ENCODE peak calls at places on chromosomes 13 and 19, in five cellular contexts. One of them, this sample, is unnamed.

GRCh38 chr13:43021926-43022670 is 1.3 kb upstream of the DNAJC15 start:
- DNase-seq in stomach: no peak
- DNase-seq in trophoblast cell: peak; percentile 84
- DNase-seq in epithelial cell of proximal tubule: no peak
- DNase-seq in upper lobe of right lung: no peak
- DNase-seq in this sample: no peak

GRCh38 chr19:7772752-7773291 is 9.8 kb downstream of the CLEC4M start:
- DNase-seq in epithelial cell of proximal tubule: no peak
- DNase-seq in upper lobe of right lung: no peak
- DNase-seq in trophoblast cell: peak; percentile 78
- DNase-seq in stomach: no peak
- DNase-seq in this sample: no peak

GRCh38 chr19:51339313-51339686 is 2.6 kb downstream of the VSIG10L start:
- DNase-seq in upper lobe of right lung: no peak
- DNase-seq in stomach: no peak
- DNase-seq in trophoblast cell: no peak
- DNase-seq in epithelial cell of proximal tubule: no peak
- DNase-seq in this sample: no peak

GRCh38 chr19:1624458-1624857 is 19.2 kb upstream of the UQCR11 start:
- DNase-seq in trophoblast cell: peak; percentile 79
- DNase-seq in epithelial cell of proximal tubule: no peak
- DNase-seq in stomach: peak; percentile 55
- DNase-seq in upper lobe of right lung: no peak
- DNase-seq in this sample: peak; percentile 78

GRCh38 chr13:80083516-80084085 is 257.3 kb downstream of the SPRY2 start:
- DNase-seq in upper lobe of right lung: no peak
- DNase-seq in epithelial cell of proximal tubule: no peak
- DNase-seq in trophoblast cell: no peak
- DNase-seq in stomach: no peak
- DNase-seq in this sample: no peak

GRCh38 chr13:49627831-49628652 is at the start of gene ARL11:
- DNase-seq in upper lobe of right lung: peak; percentile 85
- DNase-seq in epithelial cell of proximal tubule: no peak
- DNase-seq in stomach: peak; percentile 56
- DNase-seq in trophoblast cell: peak; percentile 91
- DNase-seq in this sample: peak; percentile 76

GRCh38 chr19:38624822-38625221 is 5.8 kb downstream of the EIF3K start:
- DNase-seq in trophoblast cell: no peak
- DNase-seq in upper lobe of right lung: no peak
- DNase-seq in epithelial cell of proximal tubule: no peak
- DNase-seq in stomach: no peak
- DNase-seq in this sample: no peak

GRCh38 chr13:99892189-99892588 is 79.4 kb downstream of the ZIC5 start:
- DNase-seq in stomach: no peak
- DNase-seq in epithelial cell of proximal tubule: no peak
- DNase-seq in upper lobe of right lung: no peak
- DNase-seq in trophoblast cell: no peak
- DNase-seq in this sample: no peak

GRCh38 chr19:49145485-49146407 is 9.4 kb downstream of the HRC start:
- DNase-seq in epithelial cell of proximal tubule: no peak
- DNase-seq in upper lobe of right lung: peak; percentile 88
- DNase-seq in stomach: peak; percentile 87
- DNase-seq in trophoblast cell: peak; percentile 80
- DNase-seq in this sample: peak; percentile 83

GRCh38 chr13:72953391-72953960 is 105.3 kb upstream of the KLF5 start:
- DNase-seq in stomach: peak; percentile 79
- DNase-seq in upper lobe of right lung: peak; percentile 80
- DNase-seq in epithelial cell of proximal tubule: no peak
- DNase-seq in trophoblast cell: peak; percentile 99
- DNase-seq in this sample: no peak

GRCh38 chr19:30911491-30911890 is 437.7 kb downstream of the TSHZ3 start:
- DNase-seq in trophoblast cell: no peak
- DNase-seq in stomach: no peak
- DNase-seq in upper lobe of right lung: no peak
- DNase-seq in epithelial cell of proximal tubule: no peak
- DNase-seq in this sample: no peak

GRCh38 chr13:114152285-114152645 is 19.8 kb upstream of the RASA3 start:
- DNase-seq in upper lobe of right lung: peak; percentile 32
- DNase-seq in trophoblast cell: no peak
- DNase-seq in epithelial cell of proximal tubule: no peak
- DNase-seq in stomach: no peak
- DNase-seq in this sample: no peak

GRCh38 chr13:106513608-106514007 is 21.9 kb downstream of the EFNB2 start:
- DNase-seq in stomach: no peak
- DNase-seq in upper lobe of right lung: no peak
- DNase-seq in epithelial cell of proximal tubule: no peak
- DNase-seq in trophoblast cell: no peak
- DNase-seq in this sample: no peak

GRCh38 chr19:5093297-5093858 is 124.5 kb downstream of the KDM4B start:
- DNase-seq in upper lobe of right lung: no peak
- DNase-seq in stomach: peak; percentile 36
- DNase-seq in epithelial cell of proximal tubule: no peak
- DNase-seq in trophoblast cell: peak; percentile 76
- DNase-seq in this sample: no peak

GRCh38 chr13:63208811-63209210 is 1793.2 kb upstream of the PCDH20 start:
- DNase-seq in trophoblast cell: no peak
- DNase-seq in epithelial cell of proximal tubule: no peak
- DNase-seq in stomach: no peak
- DNase-seq in upper lobe of right lung: no peak
- DNase-seq in this sample: no peak

GRCh38 chr13:80726895-80727294 is 386.0 kb upstream of the SPRY2 start:
- DNase-seq in epithelial cell of proximal tubule: no peak
- DNase-seq in upper lobe of right lung: no peak
- DNase-seq in stomach: no peak
- DNase-seq in trophoblast cell: no peak
- DNase-seq in this sample: no peak

GRCh38 chr13:111658150-111659100 is 338.0 kb downstream of the TEX29 start:
- DNase-seq in upper lobe of right lung: no peak
- DNase-seq in trophoblast cell: no peak
- DNase-seq in epithelial cell of proximal tubule: no peak
- DNase-seq in stomach: no peak
- DNase-seq in this sample: no peak

GRCh38 chr19:53558404-53558803 is 20.5 kb downstream of the ZNF331 start:
- DNase-seq in trophoblast cell: no peak
- DNase-seq in stomach: no peak
- DNase-seq in upper lobe of right lung: no peak
- DNase-seq in epithelial cell of proximal tubule: no peak
- DNase-seq in this sample: no peak

GRCh38 chr13:36163809-36164308 is 32.7 kb upstream of the DCLK1 start:
- DNase-seq in epithelial cell of proximal tubule: peak; percentile 59
- DNase-seq in stomach: peak; percentile 45
- DNase-seq in trophoblast cell: no peak
- DNase-seq in upper lobe of right lung: peak; percentile 87
- DNase-seq in this sample: peak; percentile 79

GRCh38 chr13:80030491-80030890 is 310.4 kb downstream of the SPRY2 start:
- DNase-seq in epithelial cell of proximal tubule: no peak
- DNase-seq in trophoblast cell: no peak
- DNase-seq in stomach: no peak
- DNase-seq in upper lobe of right lung: peak; percentile 69
- DNase-seq in this sample: no peak

GRCh38 chr19:11496391-11497163 is 9.1 kb downstream of the ZNF653 start:
- DNase-seq in epithelial cell of proximal tubule: peak; percentile 16
- DNase-seq in stomach: peak; percentile 76
- DNase-seq in trophoblast cell: peak; percentile 95
- DNase-seq in upper lobe of right lung: peak; percentile 82
- DNase-seq in this sample: peak; percentile 88

GRCh38 chr19:19661675-19662251 is 1.7 kb downstream of the ATP13A1 start:
- DNase-seq in stomach: no peak
- DNase-seq in epithelial cell of proximal tubule: no peak
- DNase-seq in upper lobe of right lung: no peak
- DNase-seq in trophoblast cell: peak; percentile 7
- DNase-seq in this sample: peak; percentile 53

GRCh38 chr13:73325351-73326214 is 266.8 kb downstream of the KLF5 start:
- DNase-seq in stomach: no peak
- DNase-seq in trophoblast cell: peak; percentile 10
- DNase-seq in upper lobe of right lung: no peak
- DNase-seq in epithelial cell of proximal tubule: peak; percentile 53
- DNase-seq in this sample: no peak

GRCh38 chr19:13154911-13155471 is 4.8 kb downstream of the IER2 start:
- DNase-seq in trophoblast cell: peak; percentile 96
- DNase-seq in stomach: peak; percentile 92
- DNase-seq in upper lobe of right lung: peak; percentile 94
- DNase-seq in epithelial cell of proximal tubule: no peak
- DNase-seq in this sample: peak; percentile 90

GRCh38 chr13:110944121-110944967 is 29.5 kb upstream of the ANKRD10 start:
- DNase-seq in upper lobe of right lung: no peak
- DNase-seq in stomach: peak; percentile 32
- DNase-seq in epithelial cell of proximal tubule: no peak
- DNase-seq in trophoblast cell: peak; percentile 77
- DNase-seq in this sample: no peak

GRCh38 chr19:51001495-51001894 is at the start of gene KLK8:
- DNase-seq in epithelial cell of proximal tubule: no peak
- DNase-seq in stomach: no peak
- DNase-seq in trophoblast cell: no peak
- DNase-seq in upper lobe of right lung: no peak
- DNase-seq in this sample: no peak

GRCh38 chr19:3224346-3225325 is at the start of gene CELF5:
- DNase-seq in stomach: peak; percentile 61
- DNase-seq in trophoblast cell: peak; percentile 42
- DNase-seq in epithelial cell of proximal tubule: no peak
- DNase-seq in upper lobe of right lung: peak; percentile 73
- DNase-seq in this sample: no peak

GRCh38 chr13:106566682-106567420 is 1.1 kb downstream of the ARGLU1 start:
- DNase-seq in trophoblast cell: peak; percentile 65
- DNase-seq in upper lobe of right lung: peak; percentile 81
- DNase-seq in stomach: peak; percentile 63
- DNase-seq in epithelial cell of proximal tubule: no peak
- DNase-seq in this sample: peak; percentile 75

GRCh38 chr19:11949201-11949600 is 15.6 kb upstream of the ZNF763 start:
- DNase-seq in epithelial cell of proximal tubule: no peak
- DNase-seq in stomach: no peak
- DNase-seq in upper lobe of right lung: no peak
- DNase-seq in trophoblast cell: no peak
- DNase-seq in this sample: no peak

GRCh38 chr19:6766357-6767080 is 716 bp downstream of the SH2D3A start:
- DNase-seq in stomach: no peak
- DNase-seq in trophoblast cell: peak; percentile 58
- DNase-seq in epithelial cell of proximal tubule: no peak
- DNase-seq in upper lobe of right lung: no peak
- DNase-seq in this sample: no peak
- H3K4me3 ChIP-seq in stomach: peak overlapping the region; percentile 58
- H3K4me3 ChIP-seq in trophoblast cell: peak overlapping the region; percentile 80
- H3K4me3 ChIP-seq in epithelial cell of proximal tubule: peak overlapping the region; percentile 69
- H3K4me3 ChIP-seq in upper lobe of right lung: peak overlapping the region; percentile 54
- H3K4me3 ChIP-seq in this sample: no peak overlapping the region

GRCh38 chr13:109785892-109786450 is 412 bp downstream of the IRS2 start:
- DNase-seq in epithelial cell of proximal tubule: no peak
- DNase-seq in trophoblast cell: peak; percentile 32
- DNase-seq in upper lobe of right lung: no peak
- DNase-seq in stomach: no peak
- DNase-seq in this sample: no peak
- H3K4me3 ChIP-seq in epithelial cell of proximal tubule: peak overlapping the region; percentile 75
- H3K4me3 ChIP-seq in trophoblast cell: peak overlapping the region; percentile 80
- H3K4me3 ChIP-seq in upper lobe of right lung: peak overlapping the region; percentile 69
- H3K4me3 ChIP-seq in stomach: peak overlapping the region; percentile 77
- H3K4me3 ChIP-seq in this sample: peak overlapping the region; percentile 62

GRCh38 chr19:58261600-58261967 is 17.2 kb upstream of the ZNF8 start:
- DNase-seq in epithelial cell of proximal tubule: no peak
- DNase-seq in trophoblast cell: no peak
- DNase-seq in upper lobe of right lung: no peak
- DNase-seq in stomach: no peak
- DNase-seq in this sample: no peak

GRCh38 chr19:58265100-58265499 is 13.7 kb upstream of the ZNF8 start:
- DNase-seq in trophoblast cell: no peak
- DNase-seq in stomach: no peak
- DNase-seq in epithelial cell of proximal tubule: no peak
- DNase-seq in upper lobe of right lung: no peak
- DNase-seq in this sample: no peak

GRCh38 chr19:58262922-58263296 is 15.8 kb upstream of the ZNF8 start:
- DNase-seq in stomach: no peak
- DNase-seq in trophoblast cell: no peak
- DNase-seq in upper lobe of right lung: no peak
- DNase-seq in epithelial cell of proximal tubule: no peak
- DNase-seq in this sample: no peak

DNA sequence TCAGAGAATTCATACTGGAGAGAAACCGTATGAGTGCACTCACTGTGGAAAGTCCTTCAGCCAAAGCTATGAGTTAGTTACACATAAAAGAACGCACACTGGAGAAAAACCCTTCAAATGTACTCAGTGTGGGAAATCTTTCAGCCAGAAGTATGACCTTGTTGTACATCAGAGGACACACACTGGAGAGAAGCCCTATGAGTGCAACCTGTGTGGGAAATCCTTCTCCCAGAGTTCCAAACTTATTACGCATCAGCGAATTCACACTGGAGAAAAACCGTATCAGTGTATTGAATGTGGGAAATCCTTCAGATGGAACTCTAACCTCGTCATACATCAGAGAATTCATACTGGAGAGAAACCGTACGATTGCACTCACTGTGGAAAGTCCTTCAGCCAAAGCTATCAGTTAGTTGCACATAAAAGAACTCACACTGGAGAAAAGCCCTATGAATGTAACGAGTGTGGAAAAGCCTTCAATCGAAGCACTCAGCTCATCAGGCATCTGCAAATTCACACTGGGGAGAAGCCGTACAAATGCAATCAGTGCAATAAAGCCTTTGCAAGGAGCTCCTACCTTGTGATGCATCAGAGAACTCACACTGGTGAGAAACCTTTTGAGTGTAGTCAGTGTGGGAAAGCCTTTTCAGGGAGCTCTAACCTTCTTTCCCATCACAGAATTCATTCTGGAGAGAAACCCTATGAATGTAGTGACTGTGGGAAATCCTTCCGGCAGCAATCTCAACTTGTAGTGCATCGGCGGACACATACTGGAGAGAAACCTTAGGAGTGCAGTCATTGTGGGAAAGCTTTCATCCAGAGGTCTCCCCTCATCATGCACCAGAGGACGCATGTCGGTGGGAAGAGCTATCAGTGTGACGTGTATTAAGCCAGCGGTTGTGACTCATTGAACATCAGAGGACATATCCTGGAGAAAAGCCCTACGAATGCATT is 16.5 kb upstream of the ZNF8 start:
- DNase-seq in stomach: no peak
- DNase-seq in trophoblast cell: no peak
- DNase-seq in epithelial cell of proximal tubule: no peak
- DNase-seq in upper lobe of right lung: no peak
- DNase-seq in this sample: no peak
- H3K4me3 ChIP-seq in stomach: no peak overlapping the region
- H3K4me3 ChIP-seq in trophoblast cell: no peak overlapping the region
- H3K4me3 ChIP-seq in epithelial cell of proximal tubule: no peak overlapping the region
- H3K4me3 ChIP-seq in upper lobe of right lung: no peak overlapping the region
- H3K4me3 ChIP-seq in this sample: no peak overlapping the region

DNA sequence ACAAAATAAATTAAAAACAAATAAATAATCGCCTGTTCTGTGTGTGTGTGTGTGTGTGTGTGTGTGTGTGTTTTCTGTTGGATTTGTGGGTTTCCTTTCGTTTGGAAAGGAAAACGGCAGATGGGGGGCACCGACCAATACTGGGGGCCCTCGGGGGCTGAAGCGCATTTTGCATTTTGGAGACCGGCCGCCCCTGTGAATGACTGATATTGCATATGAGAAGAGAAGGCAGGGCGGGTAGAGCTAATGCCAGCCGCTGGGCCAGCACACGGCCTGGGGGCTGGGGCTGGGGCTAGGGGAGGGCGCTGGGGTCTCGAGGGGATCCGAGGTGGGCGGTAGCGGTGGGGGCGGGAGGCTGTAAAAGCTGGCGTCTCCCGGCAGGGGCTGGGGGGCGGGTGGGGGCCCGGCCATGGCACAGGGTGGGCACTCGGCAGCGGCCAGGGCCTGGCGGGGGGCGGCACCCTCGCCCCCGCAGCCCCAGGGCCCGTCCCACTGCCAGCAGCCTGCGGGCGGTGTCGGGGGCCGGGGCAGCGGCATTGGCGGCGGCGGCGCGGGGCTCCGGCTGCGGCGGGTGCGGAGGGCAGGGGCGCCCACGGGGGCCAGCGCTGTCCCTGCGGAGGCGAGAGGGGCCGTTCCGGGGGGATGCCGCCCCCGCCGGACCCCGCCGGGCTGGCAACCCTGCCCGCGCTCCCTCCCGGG is 11.2 kb downstream of the ANO8 start:
- DNase-seq in epithelial cell of proximal tubule: no peak
- DNase-seq in trophoblast cell: no peak
- DNase-seq in stomach: no peak
- DNase-seq in upper lobe of right lung: no peak
- DNase-seq in this sample: no peak
- H3K4me3 ChIP-seq in epithelial cell of proximal tubule: no peak overlapping the region
- H3K4me3 ChIP-seq in trophoblast cell: no peak overlapping the region
- H3K4me3 ChIP-seq in stomach: no peak overlapping the region
- H3K4me3 ChIP-seq in upper lobe of right lung: no peak overlapping the region
- H3K4me3 ChIP-seq in this sample: no peak overlapping the region